ENCODE peak calls at places on chromosomes 3 and 15, in four cellular contexts. P is endothelial cell of umbilical vein, Y is HCT116, H is H1. L is an unnamed sample.

GRCh38 chr3:47015151-47015550 is 35.7 kb downstream of the NBEAL2 start:
- DNase-seq in H (no peak), P (no peak), Y (no peak), L (no peak)

GRCh38 chr3:111134302-111134701 is 62.7 kb downstream of the NECTIN3 start:
- DNase-seq in H (no peak), Y (no peak), P (no peak), L (no peak)

GRCh38 chr3:69390771-69391170 is 4.9 kb upstream of the FRMD4B start:
- DNase-seq in P (no peak), Y (no peak), H (no peak), L (no peak)

GRCh38 chr15:79863886-79864285 is 32.9 kb downstream of the MTHFS start:
- DNase-seq in Y (no peak), P (peak; percentile 73), H (no peak), L (no peak)

GRCh38 chr15:77506311-77507150 is 85.8 kb downstream of the HMG20A start:
- DNase-seq in P (peak; percentile 75), H (no peak), Y (no peak), L (no peak)

GRCh38 chr15:31341501-31342195 is 15.0 kb downstream of the KLF13 start:
- DNase-seq in P (no peak), H (no peak), Y (no peak), L (no peak)

GRCh38 chr3:195551381-195551978 is 8.4 kb upstream of the PPP1R2 start:
- DNase-seq in Y (no peak), H (no peak), P (no peak), L (no peak)

GRCh38 chr3:98807011-98807410 is 43.9 kb downstream of the ST3GAL6 start:
- DNase-seq in Y (no peak), H (no peak), P (no peak), L (no peak)

GRCh38 chr3:32276279-32276841 is 37.9 kb downstream of the CMTM8 start:
- DNase-seq in P (peak; percentile 60), H (no peak), Y (no peak), L (no peak)

GRCh38 chr3:46549408-46549904 is 16.6 kb downstream of the LRRC2 start:
- DNase-seq in Y (no peak), H (no peak), P (no peak), L (no peak)

GRCh38 chr3:5054098-5054497 is 68.0 kb upstream of the ARL8B start:
- DNase-seq in H (no peak), P (no peak), Y (no peak), L (no peak)

GRCh38 chr3:187400756-187401155 is 32.6 kb downstream of the RTP4 start:
- DNase-seq in H (no peak), P (no peak), Y (no peak), L (no peak)

GRCh38 chr3:126136428-126137220 is 43.8 kb downstream of the ALDH1L1 start:
- DNase-seq in H (no peak), Y (no peak), P (no peak), L (no peak)

GRCh38 chr3:126113733-126114132 is 29.8 kb upstream of the SLC41A3 start:
- DNase-seq in H (no peak), P (no peak), Y (no peak), L (no peak)

GRCh38 chr3:31094048-31094447 is 199.6 kb upstream of the GADL1 start:
- DNase-seq in H (no peak), Y (no peak), P (no peak), L (no peak)

GRCh38 chr3:85487375-85487774 is 528.6 kb downstream of the CADM2 start:
- DNase-seq in P (no peak), Y (no peak), H (no peak), L (no peak)

GRCh38 chr3:67302419-67302979 is 304.4 kb downstream of the KBTBD8 start:
- DNase-seq in P (no peak), Y (no peak), H (no peak), L (no peak)

GRCh38 chr3:77254967-77255831 is 215.3 kb downstream of the ROBO2 start:
- DNase-seq in Y (no peak), H (no peak), P (peak; percentile 26), L (peak; percentile 44)

GRCh38 chr3:183491923-183492848 is 63.3 kb downstream of the KLHL6 start:
- DNase-seq in Y (no peak), H (no peak), P (no peak), L (no peak)

GRCh38 chr3:15223684-15224575 is 17.9 kb downstream of the CAPN7 start:
- DNase-seq in Y (no peak), P (no peak), H (no peak), L (no peak)

GRCh38 chr15:75843618-75844610 is 667 bp downstream of the UBE2Q2 start:
- DNase-seq in P (peak; percentile 64), H (no peak), Y (no peak), L (no peak)

GRCh38 chr3:8767181-8767666 is 2.2 kb downstream of the OXTR start:
- DNase-seq in H (no peak), Y (no peak), P (peak; percentile 7), L (no peak)

GRCh38 chr15:77028451-77029165 is 33.7 kb downstream of the PSTPIP1 start:
- DNase-seq in P (no peak), H (no peak), Y (no peak), L (no peak)

GRCh38 chr3:115861166-115861733 is 237.9 kb downstream of the GAP43 start:
- DNase-seq in H (no peak), Y (no peak), P (no peak), L (peak; percentile 91)

GRCh38 chr15:62483817-62484216 is 318.7 kb upstream of the C2CD4B start:
- DNase-seq in Y (no peak), H (no peak), P (no peak), L (no peak)

GRCh38 chr3:66555214-66555844 is 54.5 kb upstream of the LRIG1 start:
- DNase-seq in H (no peak), Y (no peak), P (no peak), L (no peak)

GRCh38 chr3:184261270-184262165 is at the start of gene CAMK2N2:
- DNase-seq in P (no peak), Y (no peak), H (no peak), L (no peak)

GRCh38 chr3:50493086-50493485 is 10.3 kb downstream of the CACNA2D2 start:
- DNase-seq in H (no peak), Y (no peak), P (no peak), L (no peak)

GRCh38 chr3:70583682-70584081 is 271.2 kb upstream of the MDFIC2 start:
- DNase-seq in Y (no peak), H (no peak), P (no peak), L (no peak)

GRCh38 chr15:67998599-67999122 is 55.5 kb upstream of the PIAS1 start:
- DNase-seq in Y (no peak), P (no peak), H (no peak), L (peak; percentile 66)

GRCh38 chr15:91374336-91374735 is 274.3 kb downstream of the SV2B start:
- DNase-seq in H (no peak), P (no peak), Y (no peak), L (no peak)

GRCh38 chr3:30354972-30355371 is 251.4 kb upstream of the TGFBR2 start:
- DNase-seq in H (no peak), P (peak; percentile 30), Y (no peak), L (no peak)

GRCh38 chr3:177229791-177230190 is 32.5 kb upstream of the TBL1XR1 start:
- DNase-seq in P (no peak), H (no peak), Y (no peak), L (no peak)

GRCh38 chr3:42745291-42745745 is 27.7 kb downstream of the CCDC13 start:
- DNase-seq in H (no peak), P (no peak), Y (no peak), L (no peak)

GRCh38 chr3:168086541-168087260 is 9.0 kb downstream of the GOLIM4 start:
- DNase-seq in Y (no peak), P (peak; percentile 30), H (no peak), L (no peak)

GRCh38 chr3:101862453-101863165 is 13.3 kb downstream of the NFKBIZ start:
- DNase-seq in Y (no peak), P (no peak), H (no peak), L (no peak)
- TF ChIP-seq POLR2AphosphoS5 in Y (no peak), P (peak; percentile 39), H (no peak), L (no peak)

GRCh38 chr15:51735611-51736010 is 1.8 kb downstream of the LYSMD2 start:
- DNase-seq in H (no peak), P (no peak), Y (no peak), L (no peak)
- H3K9ac ChIP-seq in H (no peak overlapping the region), P (no peak overlapping the region), Y (no peak overlapping the region), L (no peak overlapping the region)

GRCh38 chr3:147356909-147357733 is 49.2 kb downstream of the ZIC4 start:
- DNase-seq in P (no peak), H (no peak), Y (no peak), L (no peak)

GRCh38 chr3:147356145-147356908 is 50.0 kb downstream of the ZIC4 start:
- DNase-seq in P (no peak), Y (no peak), H (no peak), L (no peak)

GRCh38 chr3:147358144-147358992 is 48.0 kb downstream of the ZIC4 start:
- DNase-seq in P (no peak), H (no peak), Y (no peak), L (no peak)

GRCh38 chr3:147354621-147355020 is 51.7 kb downstream of the ZIC4 start:
- DNase-seq in H (no peak), P (no peak), Y (no peak), L (no peak)

GRCh38 chr3:147355104-147355854 is 51.1 kb downstream of the ZIC4 start:
- DNase-seq in P (no peak), H (no peak), Y (no peak), L (no peak)
- TF ChIP-seq EZH2 in P (no peak), H (no peak), Y (no peak), L (no peak)

GRCh38 chr3:129651316-129652202 is 45.1 kb upstream of the PLXND1 start:
- DNase-seq in P (peak; percentile 88), H (no peak), Y (peak; percentile 59), L (peak; percentile 100)

GRCh38 chr3:129648331-129648730 is 41.9 kb upstream of the PLXND1 start:
- DNase-seq in Y (no peak), H (no peak), P (no peak), L (no peak)

GRCh38 chr3:129654126-129654525 is 47.6 kb upstream of the PLXND1 start:
- DNase-seq in P (no peak), Y (no peak), H (no peak), L (no peak)

GRCh38 chr3:129653019-129653418 is 46.5 kb upstream of the PLXND1 start:
- DNase-seq in Y (no peak), H (no peak), P (no peak), L (no peak)

GRCh38 chr3:129650256-129650872 is 43.9 kb upstream of the PLXND1 start:
- DNase-seq in H (no peak), Y (peak; percentile 65), P (peak; percentile 80), L (peak; percentile 83)
- TF ChIP-seq POLR2AphosphoS5 in H (no peak), Y (no peak), P (no peak), L (no peak)

L was measured in SK-N-MC.